ENCODE peak calls at places on chromosomes 13 and 19, in eight cellular contexts. One of them, this sample, is unnamed.

GRCh38 chr19:38616265-38616664 is 1.5 kb downstream of the MAP4K1 start:
- DNase-seq in kidney tubule cell: no peak
- DNase-seq in aorta: no peak
- DNase-seq in esophagus muscularis mucosa: no peak
- DNase-seq in PC-3: no peak
- DNase-seq in astrocyte of the hippocampus: no peak
- DNase-seq in neural crest cell: no peak
- DNase-seq in T-helper 17 cell: no peak
- DNase-seq in this sample: no peak

GRCh38 chr19:45955905-45956608 is 17.6 kb downstream of the NOVA2 start:
- DNase-seq in kidney tubule cell: peak; percentile 34
- DNase-seq in aorta: no peak
- DNase-seq in esophagus muscularis mucosa: no peak
- DNase-seq in PC-3: peak; percentile 85
- DNase-seq in astrocyte of the hippocampus: peak; percentile 93
- DNase-seq in neural crest cell: peak; percentile 43
- DNase-seq in T-helper 17 cell: no peak
- DNase-seq in this sample: no peak

GRCh38 chr13:110575322-110576069 is 14.0 kb upstream of the RAB20 start:
- DNase-seq in kidney tubule cell: peak; percentile 49
- DNase-seq in aorta: peak; percentile 67
- DNase-seq in esophagus muscularis mucosa: no peak
- DNase-seq in PC-3: no peak
- DNase-seq in astrocyte of the hippocampus: peak; percentile 12
- DNase-seq in neural crest cell: no peak
- DNase-seq in T-helper 17 cell: no peak
- DNase-seq in this sample: peak; percentile 77

GRCh38 chr13:39566216-39566869 is 36.6 kb downstream of the LHFPL6 start:
- DNase-seq in kidney tubule cell: no peak
- DNase-seq in aorta: no peak
- DNase-seq in esophagus muscularis mucosa: no peak
- DNase-seq in PC-3: no peak
- DNase-seq in astrocyte of the hippocampus: no peak
- DNase-seq in neural crest cell: no peak
- DNase-seq in T-helper 17 cell: no peak
- DNase-seq in this sample: no peak

GRCh38 chr19:33193269-33193863 is 764 bp upstream of the LRP3 start:
- DNase-seq in kidney tubule cell: no peak
- DNase-seq in aorta: peak; percentile 40
- DNase-seq in esophagus muscularis mucosa: peak; percentile 88
- DNase-seq in PC-3: no peak
- DNase-seq in astrocyte of the hippocampus: no peak
- DNase-seq in neural crest cell: no peak
- DNase-seq in T-helper 17 cell: no peak
- DNase-seq in this sample: no peak

GRCh38 chr13:39364797-39365468 is 238.1 kb downstream of the LHFPL6 start:
- DNase-seq in kidney tubule cell: peak; percentile 64
- DNase-seq in aorta: no peak
- DNase-seq in esophagus muscularis mucosa: no peak
- DNase-seq in PC-3: peak; percentile 42
- DNase-seq in astrocyte of the hippocampus: peak; percentile 54
- DNase-seq in neural crest cell: no peak
- DNase-seq in T-helper 17 cell: no peak
- DNase-seq in this sample: no peak

GRCh38 chr19:55406869-55407624 is 541 bp downstream of the UBE2S start:
- DNase-seq in kidney tubule cell: peak; percentile 35
- DNase-seq in aorta: peak; percentile 60
- DNase-seq in esophagus muscularis mucosa: no peak
- DNase-seq in PC-3: no peak
- DNase-seq in astrocyte of the hippocampus: peak; percentile 66
- DNase-seq in neural crest cell: no peak
- DNase-seq in T-helper 17 cell: peak; percentile 17
- DNase-seq in this sample: no peak

GRCh38 chr13:32453981-32454380 is 26.1 kb upstream of the N4BP2L1 start:
- DNase-seq in kidney tubule cell: no peak
- DNase-seq in aorta: no peak
- DNase-seq in esophagus muscularis mucosa: no peak
- DNase-seq in PC-3: no peak
- DNase-seq in astrocyte of the hippocampus: no peak
- DNase-seq in neural crest cell: no peak
- DNase-seq in T-helper 17 cell: no peak
- DNase-seq in this sample: no peak

GRCh38 chr13:95115525-95115924 is 185.7 kb downstream of the ABCC4 start:
- DNase-seq in kidney tubule cell: no peak
- DNase-seq in aorta: no peak
- DNase-seq in esophagus muscularis mucosa: no peak
- DNase-seq in PC-3: peak; percentile 93
- DNase-seq in astrocyte of the hippocampus: no peak
- DNase-seq in neural crest cell: no peak
- DNase-seq in T-helper 17 cell: no peak
- DNase-seq in this sample: no peak

GRCh38 chr13:25967144-25967543 is 84.7 kb downstream of the SHISA2 start:
- DNase-seq in kidney tubule cell: no peak
- DNase-seq in aorta: no peak
- DNase-seq in esophagus muscularis mucosa: no peak
- DNase-seq in PC-3: no peak
- DNase-seq in astrocyte of the hippocampus: no peak
- DNase-seq in neural crest cell: no peak
- DNase-seq in T-helper 17 cell: no peak
- DNase-seq in this sample: no peak

GRCh38 chr19:47419037-47419783 is at the start of gene MEIS3:
- DNase-seq in kidney tubule cell: no peak
- DNase-seq in aorta: no peak
- DNase-seq in esophagus muscularis mucosa: no peak
- DNase-seq in PC-3: no peak
- DNase-seq in astrocyte of the hippocampus: no peak
- DNase-seq in neural crest cell: no peak
- DNase-seq in T-helper 17 cell: no peak
- DNase-seq in this sample: no peak

GRCh38 chr13:42305503-42305902 is 33.6 kb downstream of the AKAP11 start:
- DNase-seq in kidney tubule cell: peak; percentile 56
- DNase-seq in aorta: no peak
- DNase-seq in esophagus muscularis mucosa: no peak
- DNase-seq in PC-3: no peak
- DNase-seq in astrocyte of the hippocampus: no peak
- DNase-seq in neural crest cell: no peak
- DNase-seq in T-helper 17 cell: no peak
- DNase-seq in this sample: no peak

GRCh38 chr19:38862321-38863059 is 12.7 kb upstream of the HNRNPL start:
- DNase-seq in kidney tubule cell: no peak
- DNase-seq in aorta: no peak
- DNase-seq in esophagus muscularis mucosa: no peak
- DNase-seq in PC-3: peak; percentile 64
- DNase-seq in astrocyte of the hippocampus: peak; percentile 43
- DNase-seq in neural crest cell: no peak
- DNase-seq in T-helper 17 cell: no peak
- DNase-seq in this sample: no peak

GRCh38 chr19:38033658-38034150 is 126.7 kb downstream of the SIPA1L3 start:
- DNase-seq in kidney tubule cell: peak; percentile 43
- DNase-seq in aorta: no peak
- DNase-seq in esophagus muscularis mucosa: no peak
- DNase-seq in PC-3: no peak
- DNase-seq in astrocyte of the hippocampus: no peak
- DNase-seq in neural crest cell: no peak
- DNase-seq in T-helper 17 cell: no peak
- DNase-seq in this sample: no peak

GRCh38 chr13:75365724-75366173 is 116.2 kb downstream of the TBC1D4 start:
- DNase-seq in kidney tubule cell: peak; percentile 96
- DNase-seq in aorta: no peak
- DNase-seq in esophagus muscularis mucosa: no peak
- DNase-seq in PC-3: peak; percentile 92
- DNase-seq in astrocyte of the hippocampus: peak; percentile 64
- DNase-seq in neural crest cell: no peak
- DNase-seq in T-helper 17 cell: no peak
- DNase-seq in this sample: no peak

GRCh38 chr13:111302045-111302722 is 18.3 kb upstream of the TEX29 start:
- DNase-seq in kidney tubule cell: no peak
- DNase-seq in aorta: no peak
- DNase-seq in esophagus muscularis mucosa: no peak
- DNase-seq in PC-3: no peak
- DNase-seq in astrocyte of the hippocampus: no peak
- DNase-seq in neural crest cell: no peak
- DNase-seq in T-helper 17 cell: no peak
- DNase-seq in this sample: no peak

GRCh38 chr19:21947775-21948174 is 63.0 kb downstream of the ZNF208 start:
- DNase-seq in kidney tubule cell: no peak
- DNase-seq in aorta: no peak
- DNase-seq in esophagus muscularis mucosa: no peak
- DNase-seq in PC-3: no peak
- DNase-seq in astrocyte of the hippocampus: peak; percentile 12
- DNase-seq in neural crest cell: no peak
- DNase-seq in T-helper 17 cell: no peak
- DNase-seq in this sample: no peak

GRCh38 chr19:6794817-6795431 is 22.4 kb downstream of the VAV1 start:
- DNase-seq in kidney tubule cell: no peak
- DNase-seq in aorta: no peak
- DNase-seq in esophagus muscularis mucosa: no peak
- DNase-seq in PC-3: no peak
- DNase-seq in astrocyte of the hippocampus: no peak
- DNase-seq in neural crest cell: no peak
- DNase-seq in T-helper 17 cell: no peak
- DNase-seq in this sample: no peak

GRCh38 chr13:111515648-111516047 is 195.2 kb downstream of the TEX29 start:
- DNase-seq in kidney tubule cell: no peak
- DNase-seq in aorta: no peak
- DNase-seq in esophagus muscularis mucosa: no peak
- DNase-seq in PC-3: no peak
- DNase-seq in astrocyte of the hippocampus: no peak
- DNase-seq in neural crest cell: no peak
- DNase-seq in T-helper 17 cell: no peak
- DNase-seq in this sample: no peak

GRCh38 chr19:56567274-56568120 is at the start of gene ZNF470:
- DNase-seq in kidney tubule cell: peak; percentile 93
- DNase-seq in aorta: peak; percentile 97
- DNase-seq in esophagus muscularis mucosa: peak; percentile 99
- DNase-seq in PC-3: peak; percentile 46
- DNase-seq in astrocyte of the hippocampus: peak; percentile 97
- DNase-seq in neural crest cell: peak; percentile 87
- DNase-seq in T-helper 17 cell: peak; percentile 78
- DNase-seq in this sample: peak; percentile 93

GRCh38 chr19:4456843-4457653 is 546 bp downstream of the UBXN6 start:
- DNase-seq in kidney tubule cell: no peak
- DNase-seq in aorta: peak; percentile 72
- DNase-seq in esophagus muscularis mucosa: no peak
- DNase-seq in PC-3: no peak
- DNase-seq in astrocyte of the hippocampus: peak; percentile 81
- DNase-seq in neural crest cell: peak; percentile 66
- DNase-seq in T-helper 17 cell: peak; percentile 35
- DNase-seq in this sample: no peak

GRCh38 chr19:34482380-34483250 is 1.1 kb downstream of the WTIP start:
- DNase-seq in kidney tubule cell: peak; percentile 45
- DNase-seq in aorta: no peak
- DNase-seq in esophagus muscularis mucosa: no peak
- DNase-seq in PC-3: no peak
- DNase-seq in astrocyte of the hippocampus: peak; percentile 76
- DNase-seq in neural crest cell: peak; percentile 45
- DNase-seq in T-helper 17 cell: no peak
- DNase-seq in this sample: no peak

GRCh38 chr13:78604782-78605611 is 1.6 kb upstream of the POU4F1 start:
- DNase-seq in kidney tubule cell: peak; percentile 55
- DNase-seq in aorta: no peak
- DNase-seq in esophagus muscularis mucosa: no peak
- DNase-seq in PC-3: no peak
- DNase-seq in astrocyte of the hippocampus: no peak
- DNase-seq in neural crest cell: no peak
- DNase-seq in T-helper 17 cell: no peak
- DNase-seq in this sample: no peak

GRCh38 chr13:111852701-111853100 is 214.2 kb upstream of the SOX1 start:
- DNase-seq in kidney tubule cell: no peak
- DNase-seq in aorta: no peak
- DNase-seq in esophagus muscularis mucosa: peak; percentile 75
- DNase-seq in PC-3: no peak
- DNase-seq in astrocyte of the hippocampus: no peak
- DNase-seq in neural crest cell: no peak
- DNase-seq in T-helper 17 cell: no peak
- DNase-seq in this sample: no peak

GRCh38 chr13:80382576-80382975 is 41.6 kb upstream of the SPRY2 start:
- DNase-seq in kidney tubule cell: no peak
- DNase-seq in aorta: no peak
- DNase-seq in esophagus muscularis mucosa: no peak
- DNase-seq in PC-3: no peak
- DNase-seq in astrocyte of the hippocampus: no peak
- DNase-seq in neural crest cell: no peak
- DNase-seq in T-helper 17 cell: no peak
- DNase-seq in this sample: no peak

GRCh38 chr13:111519041-111519440 is 198.6 kb downstream of the TEX29 start:
- DNase-seq in kidney tubule cell: no peak
- DNase-seq in aorta: no peak
- DNase-seq in esophagus muscularis mucosa: no peak
- DNase-seq in PC-3: no peak
- DNase-seq in astrocyte of the hippocampus: no peak
- DNase-seq in neural crest cell: no peak
- DNase-seq in T-helper 17 cell: no peak
- DNase-seq in this sample: no peak

GRCh38 chr13:22765566-22765965 is 415.2 kb upstream of the SGCG start:
- DNase-seq in kidney tubule cell: no peak
- DNase-seq in aorta: no peak
- DNase-seq in esophagus muscularis mucosa: no peak
- DNase-seq in PC-3: no peak
- DNase-seq in astrocyte of the hippocampus: no peak
- DNase-seq in neural crest cell: no peak
- DNase-seq in T-helper 17 cell: no peak
- DNase-seq in this sample: no peak

This sample was measured in CD14-positive monocyte.